ENCODE peak calls at places on chromosomes 7 and 10, in five cellular contexts. One of them, this sample, is unnamed.
A peak's percentile ranks its signal among the peaks of the same experiment; 100 is the strongest.

GRCh38 chr10:86957471-86958108 is at the start of gene MMRN2:
- DNase-seq in GM12891: no peak
- DNase-seq in AG08396: no peak
- DNase-seq in T-helper 1 cell: no peak
- DNase-seq in astrocyte: no peak
- DNase-seq in this sample: no peak

GRCh38 chr7:157673573-157673972 is 336.8 kb downstream of the DNAJB6 start:
- DNase-seq in GM12891: no peak
- DNase-seq in AG08396: no peak
- DNase-seq in T-helper 1 cell: no peak
- DNase-seq in astrocyte: no peak
- DNase-seq in this sample: peak; percentile 80

GRCh38 chr10:48951707-48952106 is 12.1 kb upstream of the LRRC18 start:
- DNase-seq in GM12891: no peak
- DNase-seq in AG08396: no peak
- DNase-seq in T-helper 1 cell: no peak
- DNase-seq in astrocyte: no peak
- DNase-seq in this sample: no peak

GRCh38 chr10:133276435-133277201 is at the start of gene ADAM8:
- DNase-seq in GM12891: peak; percentile 96
- DNase-seq in AG08396: peak; percentile 73
- DNase-seq in T-helper 1 cell: peak; percentile 70
- DNase-seq in astrocyte: no peak
- DNase-seq in this sample: no peak

GRCh38 chr7:57305192-57305748 is 144.7 kb upstream of the ZNF716 start:
- DNase-seq in GM12891: no peak
- DNase-seq in AG08396: no peak
- DNase-seq in T-helper 1 cell: no peak
- DNase-seq in astrocyte: no peak
- DNase-seq in this sample: no peak

GRCh38 chr7:46244752-46245151 is 323.7 kb upstream of the IGFBP3 start:
- DNase-seq in GM12891: no peak
- DNase-seq in AG08396: no peak
- DNase-seq in T-helper 1 cell: no peak
- DNase-seq in astrocyte: no peak
- DNase-seq in this sample: no peak

GRCh38 chr7:29464693-29465092 is 98.9 kb upstream of the PRR15 start:
- DNase-seq in GM12891: no peak
- DNase-seq in AG08396: no peak
- DNase-seq in T-helper 1 cell: no peak
- DNase-seq in astrocyte: no peak
- DNase-seq in this sample: no peak

GRCh38 chr7:20595971-20596370 is 19.5 kb upstream of the ABCB5 start:
- DNase-seq in GM12891: no peak
- DNase-seq in AG08396: no peak
- DNase-seq in T-helper 1 cell: no peak
- DNase-seq in astrocyte: peak; percentile 14
- DNase-seq in this sample: no peak

GRCh38 chr7:119838444-119838843 is 434.5 kb upstream of the KCND2 start:
- DNase-seq in GM12891: no peak
- DNase-seq in AG08396: no peak
- DNase-seq in T-helper 1 cell: no peak
- DNase-seq in astrocyte: no peak
- DNase-seq in this sample: no peak

GRCh38 chr7:39753823-39754325 is 130.5 kb downstream of the RALA start:
- DNase-seq in GM12891: no peak
- DNase-seq in AG08396: no peak
- DNase-seq in T-helper 1 cell: no peak
- DNase-seq in astrocyte: no peak
- DNase-seq in this sample: no peak

GRCh38 chr7:90850516-90850915 is 254.4 kb downstream of the CDK14 start:
- DNase-seq in GM12891: no peak
- DNase-seq in AG08396: no peak
- DNase-seq in T-helper 1 cell: no peak
- DNase-seq in astrocyte: no peak
- DNase-seq in this sample: no peak

GRCh38 chr10:63553031-63553430 is 31.8 kb downstream of the REEP3 start:
- DNase-seq in GM12891: no peak
- DNase-seq in AG08396: peak; percentile 45
- DNase-seq in T-helper 1 cell: no peak
- DNase-seq in astrocyte: peak; percentile 88
- DNase-seq in this sample: no peak

GRCh38 chr7:137006293-137006692 is 137.8 kb downstream of the CHRM2 start:
- DNase-seq in GM12891: no peak
- DNase-seq in AG08396: peak; percentile 11
- DNase-seq in T-helper 1 cell: no peak
- DNase-seq in astrocyte: no peak
- DNase-seq in this sample: no peak

GRCh38 chr7:23074443-23075244 is 30.9 kb upstream of the KLHL7 start:
- DNase-seq in GM12891: no peak
- DNase-seq in AG08396: no peak
- DNase-seq in T-helper 1 cell: no peak
- DNase-seq in astrocyte: peak; percentile 29
- DNase-seq in this sample: no peak

GRCh38 chr10:121694327-121694965 is 96.2 kb upstream of the FGFR2 start:
- DNase-seq in GM12891: no peak
- DNase-seq in AG08396: no peak
- DNase-seq in T-helper 1 cell: no peak
- DNase-seq in astrocyte: no peak
- DNase-seq in this sample: no peak

GRCh38 chr10:71285180-71285545 is 33.9 kb upstream of the SLC29A3 start:
- DNase-seq in GM12891: peak; percentile 79
- DNase-seq in AG08396: peak; percentile 79
- DNase-seq in T-helper 1 cell: no peak
- DNase-seq in astrocyte: no peak
- DNase-seq in this sample: no peak

GRCh38 chr7:65216469-65216868 is 157.2 kb upstream of the ZNF92 start:
- DNase-seq in GM12891: no peak
- DNase-seq in AG08396: no peak
- DNase-seq in T-helper 1 cell: peak; percentile 47
- DNase-seq in astrocyte: peak; percentile 6
- DNase-seq in this sample: peak; percentile 24

GRCh38 chr10:106107711-106108110 is 1056.8 kb downstream of the SORCS1 start:
- DNase-seq in GM12891: no peak
- DNase-seq in AG08396: no peak
- DNase-seq in T-helper 1 cell: no peak
- DNase-seq in astrocyte: no peak
- DNase-seq in this sample: no peak

GRCh38 chr10:126160571-126160970 is 227.7 kb downstream of the ADAM12 start:
- DNase-seq in GM12891: no peak
- DNase-seq in AG08396: no peak
- DNase-seq in T-helper 1 cell: no peak
- DNase-seq in astrocyte: no peak
- DNase-seq in this sample: no peak

GRCh38 chr7:79612903-79613302 is 159.4 kb upstream of the MAGI2 start:
- DNase-seq in GM12891: no peak
- DNase-seq in AG08396: no peak
- DNase-seq in T-helper 1 cell: no peak
- DNase-seq in astrocyte: no peak
- DNase-seq in this sample: no peak

GRCh38 chr10:87635498-87636312 is 24.0 kb upstream of the PAPSS2 start:
- DNase-seq in GM12891: no peak
- DNase-seq in AG08396: no peak
- DNase-seq in T-helper 1 cell: no peak
- DNase-seq in astrocyte: peak; percentile 80
- DNase-seq in this sample: no peak

GRCh38 chr7:57775396-57776088 is 325.6 kb downstream of the ZNF716 start:
- DNase-seq in GM12891: no peak
- DNase-seq in AG08396: no peak
- DNase-seq in T-helper 1 cell: no peak
- DNase-seq in astrocyte: no peak
- DNase-seq in this sample: no peak

GRCh38 chr7:1457949-1458675 is 1.2 kb downstream of the MICALL2 start:
- DNase-seq in GM12891: no peak
- DNase-seq in AG08396: peak; percentile 47
- DNase-seq in T-helper 1 cell: no peak
- DNase-seq in astrocyte: no peak
- DNase-seq in this sample: no peak

This sample was measured in lower leg skin.